ENCODE peak calls at places on chromosomes 7 and 10, in eight cellular contexts. W, Z, J, L, X, F, E and Q are unnamed samples.

GRCh38 chr10:104011904-104012303 is 45.0 kb downstream of the SLK start:
- DNase-seq in W (no peak), L (no peak), E (no peak), Z (no peak), F (no peak), X (no peak), J (no peak), Q (no peak)

GRCh38 chr10:133107442-133107841 is 19.7 kb downstream of the ADGRA1 start:
- DNase-seq in J (no peak), E (no peak), L (no peak), W (no peak), X (no peak), F (no peak), Z (no peak), Q (no peak)

GRCh38 chr7:55438085-55438764 is 73.1 kb downstream of the LANCL2 start:
- DNase-seq in E (no peak), W (no peak), Z (no peak), X (no peak), J (no peak), L (no peak), F (peak; percentile 91), Q (no peak)

GRCh38 chr7:127847641-127848040 is 183.6 kb downstream of the LRRC4 start:
- DNase-seq in Z (peak; percentile 60), F (no peak), J (no peak), L (no peak), X (no peak), W (no peak), E (no peak), Q (no peak)

GRCh38 chr7:44326261-44327125 is 1.1 kb upstream of the CAMK2B start:
- DNase-seq in J (no peak), F (no peak), W (no peak), Z (no peak), X (no peak), L (no peak), E (no peak), Q (no peak)

GRCh38 chr10:129033790-129034272 is 433.2 kb upstream of the MGMT start:
- DNase-seq in E (no peak), W (no peak), F (peak; percentile 34), X (no peak), Z (no peak), L (no peak), J (no peak), Q (no peak)

GRCh38 chr7:18505870-18506460 is 10.4 kb downstream of the HDAC9 start:
- DNase-seq in J (no peak), F (no peak), Z (peak; percentile 51), W (no peak), X (no peak), L (no peak), E (no peak), Q (no peak)

GRCh38 chr10:130045801-130046321 is 64.8 kb downstream of the C10orf143 start:
- DNase-seq in E (no peak), X (no peak), F (no peak), J (no peak), Z (no peak), W (no peak), L (no peak), Q (no peak)

GRCh38 chr10:88157981-88158465 is 294.6 kb downstream of the PTEN start:
- DNase-seq in E (peak; percentile 71), Z (peak; percentile 75), F (no peak), X (peak; percentile 38), J (no peak), L (no peak), W (no peak), Q (no peak)